ENCODE peak calls at places on chromosomes 1 and 21, in nine cellular contexts. One of them, this sample, is unnamed. For H3K9me3 and H3K27me3, the result is how much of the 10 kb centered on the place peaks cover.

GRCh38 chr21:16841917-16842316 is 670.9 kb upstream of the CXADR start:
- DNase-seq in neural progenitor cell: no peak
- DNase-seq in fibroblast of lung: no peak
- DNase-seq in CD8-positive, alpha-beta T cell: no peak
- DNase-seq in mesenchymal stem cell: no peak
- DNase-seq in right cardiac atrium: no peak
- DNase-seq in spleen: no peak
- DNase-seq in upper lobe of right lung: no peak
- DNase-seq in breast epithelium: no peak
- DNase-seq in this sample: no peak

GRCh38 chr1:231927431-231927830 is 300.8 kb downstream of the DISC1 start:
- DNase-seq in neural progenitor cell: no peak
- DNase-seq in fibroblast of lung: no peak
- DNase-seq in CD8-positive, alpha-beta T cell: no peak
- DNase-seq in mesenchymal stem cell: no peak
- DNase-seq in right cardiac atrium: no peak
- DNase-seq in spleen: no peak
- DNase-seq in upper lobe of right lung: no peak
- DNase-seq in breast epithelium: no peak
- DNase-seq in this sample: peak

GRCh38 chr1:206790502-206791250 is 18.4 kb upstream of the IL10 start:
- DNase-seq in neural progenitor cell: no peak
- DNase-seq in fibroblast of lung: no peak
- DNase-seq in CD8-positive, alpha-beta T cell: no peak
- DNase-seq in mesenchymal stem cell: no peak
- DNase-seq in right cardiac atrium: no peak
- DNase-seq in spleen: no peak
- DNase-seq in upper lobe of right lung: no peak
- DNase-seq in breast epithelium: no peak
- DNase-seq in this sample: no peak

GRCh38 chr1:215887618-215888017 is 320.5 kb downstream of the KCTD3 start:
- DNase-seq in neural progenitor cell: no peak
- DNase-seq in fibroblast of lung: no peak
- DNase-seq in CD8-positive, alpha-beta T cell: no peak
- DNase-seq in mesenchymal stem cell: no peak
- DNase-seq in right cardiac atrium: no peak
- DNase-seq in spleen: no peak
- DNase-seq in upper lobe of right lung: no peak
- DNase-seq in breast epithelium: no peak
- DNase-seq in this sample: no peak

GRCh38 chr1:25197982-25198681 is 34.2 kb downstream of the SYF2 start:
- DNase-seq in neural progenitor cell: peak
- DNase-seq in fibroblast of lung: no peak
- DNase-seq in CD8-positive, alpha-beta T cell: no peak
- DNase-seq in mesenchymal stem cell: no peak
- DNase-seq in right cardiac atrium: no peak
- DNase-seq in spleen: no peak
- DNase-seq in upper lobe of right lung: no peak
- DNase-seq in breast epithelium: no peak
- DNase-seq in this sample: no peak

GRCh38 chr1:70459502-70460225 is 48.6 kb downstream of the CTH start:
- DNase-seq in neural progenitor cell: no peak
- DNase-seq in fibroblast of lung: peak
- DNase-seq in CD8-positive, alpha-beta T cell: no peak
- DNase-seq in mesenchymal stem cell: peak
- DNase-seq in right cardiac atrium: no peak
- DNase-seq in spleen: no peak
- DNase-seq in upper lobe of right lung: no peak
- DNase-seq in breast epithelium: no peak
- DNase-seq in this sample: no peak

GRCh38 chr1:205840524-205840923 is 9.4 kb downstream of the PM20D1 start:
- DNase-seq in neural progenitor cell: peak
- DNase-seq in fibroblast of lung: no peak
- DNase-seq in CD8-positive, alpha-beta T cell: no peak
- DNase-seq in mesenchymal stem cell: no peak
- DNase-seq in right cardiac atrium: no peak
- DNase-seq in spleen: no peak
- DNase-seq in upper lobe of right lung: no peak
- DNase-seq in breast epithelium: no peak
- DNase-seq in this sample: no peak

GRCh38 chr1:228101994-228102790 is 933 bp downstream of the C1orf35 start:
- DNase-seq in neural progenitor cell: peak
- DNase-seq in fibroblast of lung: peak
- DNase-seq in CD8-positive, alpha-beta T cell: peak
- DNase-seq in mesenchymal stem cell: peak
- DNase-seq in right cardiac atrium: peak
- DNase-seq in spleen: peak
- DNase-seq in upper lobe of right lung: peak
- DNase-seq in breast epithelium: no peak
- DNase-seq in this sample: no peak

GRCh38 chr1:4133541-4133940 is 233.5 kb upstream of the C1orf174 start:
- DNase-seq in neural progenitor cell: no peak
- DNase-seq in fibroblast of lung: no peak
- DNase-seq in CD8-positive, alpha-beta T cell: no peak
- DNase-seq in mesenchymal stem cell: no peak
- DNase-seq in right cardiac atrium: no peak
- DNase-seq in spleen: no peak
- DNase-seq in upper lobe of right lung: no peak
- DNase-seq in breast epithelium: no peak
- DNase-seq in this sample: no peak
- H3K9me3 ChIP-seq in neural progenitor cell: under half
- H3K9me3 ChIP-seq in fibroblast of lung: under half
- H3K9me3 ChIP-seq in CD8-positive, alpha-beta T cell: under half
- H3K9me3 ChIP-seq in mesenchymal stem cell: under half
- H3K9me3 ChIP-seq in right cardiac atrium: under half
- H3K9me3 ChIP-seq in spleen: under half
- H3K9me3 ChIP-seq in upper lobe of right lung: under half
- H3K9me3 ChIP-seq in breast epithelium: under half
- H3K9me3 ChIP-seq in this sample: under half

GRCh38 chr1:12080156-12080555 is 17.1 kb downstream of the TNFRSF8 start:
- DNase-seq in neural progenitor cell: no peak
- DNase-seq in fibroblast of lung: peak
- DNase-seq in CD8-positive, alpha-beta T cell: no peak
- DNase-seq in mesenchymal stem cell: no peak
- DNase-seq in right cardiac atrium: no peak
- DNase-seq in spleen: peak
- DNase-seq in upper lobe of right lung: no peak
- DNase-seq in breast epithelium: no peak
- DNase-seq in this sample: no peak
- H3K27me3 ChIP-seq in neural progenitor cell: under half
- H3K27me3 ChIP-seq in fibroblast of lung: under half
- H3K27me3 ChIP-seq in CD8-positive, alpha-beta T cell: under half
- H3K27me3 ChIP-seq in mesenchymal stem cell: under half
- H3K27me3 ChIP-seq in right cardiac atrium: under half
- H3K27me3 ChIP-seq in spleen: under half
- H3K27me3 ChIP-seq in upper lobe of right lung: under half
- H3K27me3 ChIP-seq in breast epithelium: under half
- H3K27me3 ChIP-seq in this sample: under half

GRCh38 chr1:93474291-93474690 is 26.4 kb downstream of the FNBP1L start:
- DNase-seq in neural progenitor cell: no peak
- DNase-seq in fibroblast of lung: no peak
- DNase-seq in CD8-positive, alpha-beta T cell: no peak
- DNase-seq in mesenchymal stem cell: peak
- DNase-seq in right cardiac atrium: no peak
- DNase-seq in spleen: no peak
- DNase-seq in upper lobe of right lung: no peak
- DNase-seq in breast epithelium: no peak
- DNase-seq in this sample: no peak

GRCh38 chr1:93471911-93472310 is 24.0 kb downstream of the FNBP1L start:
- DNase-seq in neural progenitor cell: no peak
- DNase-seq in fibroblast of lung: peak
- DNase-seq in CD8-positive, alpha-beta T cell: no peak
- DNase-seq in mesenchymal stem cell: peak
- DNase-seq in right cardiac atrium: no peak
- DNase-seq in spleen: no peak
- DNase-seq in upper lobe of right lung: no peak
- DNase-seq in breast epithelium: no peak
- DNase-seq in this sample: no peak

GRCh38 chr1:93471284-93471683 is 23.4 kb downstream of the FNBP1L start:
- DNase-seq in neural progenitor cell: no peak
- DNase-seq in fibroblast of lung: no peak
- DNase-seq in CD8-positive, alpha-beta T cell: no peak
- DNase-seq in mesenchymal stem cell: no peak
- DNase-seq in right cardiac atrium: no peak
- DNase-seq in spleen: no peak
- DNase-seq in upper lobe of right lung: no peak
- DNase-seq in breast epithelium: no peak
- DNase-seq in this sample: no peak

GRCh38 chr1:93475691-93476090 is 27.8 kb downstream of the FNBP1L start:
- DNase-seq in neural progenitor cell: no peak
- DNase-seq in fibroblast of lung: no peak
- DNase-seq in CD8-positive, alpha-beta T cell: no peak
- DNase-seq in mesenchymal stem cell: no peak
- DNase-seq in right cardiac atrium: no peak
- DNase-seq in spleen: no peak
- DNase-seq in upper lobe of right lung: no peak
- DNase-seq in breast epithelium: no peak
- DNase-seq in this sample: no peak
- H3K9me3 ChIP-seq in neural progenitor cell: under half
- H3K9me3 ChIP-seq in fibroblast of lung: under half
- H3K9me3 ChIP-seq in CD8-positive, alpha-beta T cell: under half
- H3K9me3 ChIP-seq in mesenchymal stem cell: under half
- H3K9me3 ChIP-seq in right cardiac atrium: under half
- H3K9me3 ChIP-seq in spleen: under half
- H3K9me3 ChIP-seq in upper lobe of right lung: under half
- H3K9me3 ChIP-seq in breast epithelium: under half
- H3K9me3 ChIP-seq in this sample: under half

DNA sequence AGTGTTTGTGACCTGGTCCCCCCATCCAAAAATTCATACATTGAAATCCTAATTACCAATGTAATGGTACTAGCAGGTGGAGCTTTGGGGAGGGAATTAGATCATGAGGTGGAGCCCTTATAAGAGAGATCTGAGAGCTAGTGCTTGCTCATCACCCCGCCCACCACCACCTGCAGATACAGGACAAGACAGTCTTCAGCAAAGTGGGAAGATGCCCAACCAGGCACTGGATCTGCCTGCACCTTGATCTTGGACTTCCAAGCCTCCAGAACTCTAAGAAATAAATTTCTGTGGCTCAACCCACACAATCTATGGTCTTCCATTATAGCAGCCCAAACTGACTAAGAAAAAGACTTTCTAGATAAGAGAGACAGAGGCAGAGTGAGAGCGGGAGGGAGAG is 343.4 kb downstream of the LRRIQ3 start:
- DNase-seq in neural progenitor cell: no peak
- DNase-seq in fibroblast of lung: no peak
- DNase-seq in CD8-positive, alpha-beta T cell: no peak
- DNase-seq in mesenchymal stem cell: no peak
- DNase-seq in right cardiac atrium: no peak
- DNase-seq in spleen: no peak
- DNase-seq in upper lobe of right lung: no peak
- DNase-seq in breast epithelium: no peak
- DNase-seq in this sample: no peak
- H3K27me3 ChIP-seq in neural progenitor cell: under half
- H3K27me3 ChIP-seq in fibroblast of lung: under half
- H3K27me3 ChIP-seq in CD8-positive, alpha-beta T cell: under half
- H3K27me3 ChIP-seq in mesenchymal stem cell: under half
- H3K27me3 ChIP-seq in right cardiac atrium: under half
- H3K27me3 ChIP-seq in spleen: under half
- H3K27me3 ChIP-seq in upper lobe of right lung: under half
- H3K27me3 ChIP-seq in breast epithelium: under half
- H3K27me3 ChIP-seq in this sample: under half

GRCh38 chr1:247111636-247112478 is 7.7 kb upstream of the ZNF669 start:
- DNase-seq in neural progenitor cell: peak
- DNase-seq in fibroblast of lung: peak
- DNase-seq in CD8-positive, alpha-beta T cell: no peak
- DNase-seq in mesenchymal stem cell: peak
- DNase-seq in right cardiac atrium: peak
- DNase-seq in spleen: peak
- DNase-seq in upper lobe of right lung: peak
- DNase-seq in breast epithelium: peak
- DNase-seq in this sample: peak
- H3K9me3 ChIP-seq in neural progenitor cell: under half
- H3K9me3 ChIP-seq in fibroblast of lung: under half
- H3K9me3 ChIP-seq in CD8-positive, alpha-beta T cell: under half
- H3K9me3 ChIP-seq in mesenchymal stem cell: under half
- H3K9me3 ChIP-seq in right cardiac atrium: under half
- H3K9me3 ChIP-seq in spleen: under half
- H3K9me3 ChIP-seq in upper lobe of right lung: under half
- H3K9me3 ChIP-seq in breast epithelium: under half
- H3K9me3 ChIP-seq in this sample: under half

DNA sequence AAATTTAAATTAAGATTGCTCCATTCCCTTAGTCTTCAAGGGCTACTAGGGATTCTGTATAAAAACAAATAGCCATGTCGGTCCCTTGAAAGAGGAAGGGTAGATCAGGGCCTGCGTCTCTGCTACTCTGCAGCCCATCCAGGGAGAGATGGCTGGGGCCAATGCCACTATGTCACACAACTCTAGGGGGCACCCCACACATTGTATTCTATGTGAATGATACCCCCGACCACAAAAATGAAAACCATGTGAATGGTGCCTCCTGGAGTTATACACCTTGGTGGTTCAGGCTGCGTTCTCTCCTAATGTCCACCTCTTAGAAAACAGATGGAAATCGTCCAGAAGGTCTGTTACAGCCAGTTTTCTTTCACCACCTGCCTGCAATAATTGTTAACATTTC is 18.0 kb downstream of the PIK3C2B start:
- DNase-seq in neural progenitor cell: no peak
- DNase-seq in fibroblast of lung: no peak
- DNase-seq in CD8-positive, alpha-beta T cell: no peak
- DNase-seq in mesenchymal stem cell: no peak
- DNase-seq in right cardiac atrium: no peak
- DNase-seq in spleen: no peak
- DNase-seq in upper lobe of right lung: no peak
- DNase-seq in breast epithelium: no peak
- DNase-seq in this sample: no peak
- H3K27me3 ChIP-seq in neural progenitor cell: under half
- H3K27me3 ChIP-seq in fibroblast of lung: under half
- H3K27me3 ChIP-seq in CD8-positive, alpha-beta T cell: under half
- H3K27me3 ChIP-seq in mesenchymal stem cell: under half
- H3K27me3 ChIP-seq in right cardiac atrium: under half
- H3K27me3 ChIP-seq in spleen: under half
- H3K27me3 ChIP-seq in upper lobe of right lung: under half
- H3K27me3 ChIP-seq in breast epithelium: under half
- H3K27me3 ChIP-seq in this sample: under half

GRCh38 chr1:63326106-63326472 is 3.7 kb downstream of the FOXD3 start:
- DNase-seq in neural progenitor cell: peak
- DNase-seq in fibroblast of lung: no peak
- DNase-seq in CD8-positive, alpha-beta T cell: no peak
- DNase-seq in mesenchymal stem cell: no peak
- DNase-seq in right cardiac atrium: no peak
- DNase-seq in spleen: no peak
- DNase-seq in upper lobe of right lung: no peak
- DNase-seq in breast epithelium: no peak
- DNase-seq in this sample: no peak

GRCh38 chr1:63322248-63322943 is at the start of gene FOXD3:
- DNase-seq in neural progenitor cell: peak
- DNase-seq in fibroblast of lung: no peak
- DNase-seq in CD8-positive, alpha-beta T cell: no peak
- DNase-seq in mesenchymal stem cell: peak
- DNase-seq in right cardiac atrium: peak
- DNase-seq in spleen: peak
- DNase-seq in upper lobe of right lung: peak
- DNase-seq in breast epithelium: peak
- DNase-seq in this sample: peak

GRCh38 chr1:63322944-63323865 is 838 bp downstream of the FOXD3 start:
- DNase-seq in neural progenitor cell: peak
- DNase-seq in fibroblast of lung: no peak
- DNase-seq in CD8-positive, alpha-beta T cell: peak
- DNase-seq in mesenchymal stem cell: no peak
- DNase-seq in right cardiac atrium: no peak
- DNase-seq in spleen: peak
- DNase-seq in upper lobe of right lung: no peak
- DNase-seq in breast epithelium: no peak
- DNase-seq in this sample: no peak

GRCh38 chr1:63324779-63325119 is 2.4 kb downstream of the FOXD3 start:
- DNase-seq in neural progenitor cell: no peak
- DNase-seq in fibroblast of lung: no peak
- DNase-seq in CD8-positive, alpha-beta T cell: no peak
- DNase-seq in mesenchymal stem cell: no peak
- DNase-seq in right cardiac atrium: no peak
- DNase-seq in spleen: no peak
- DNase-seq in upper lobe of right lung: no peak
- DNase-seq in breast epithelium: no peak
- DNase-seq in this sample: no peak

GRCh38 chr1:63323866-63324778 is 1.8 kb downstream of the FOXD3 start:
- DNase-seq in neural progenitor cell: peak
- DNase-seq in fibroblast of lung: no peak
- DNase-seq in CD8-positive, alpha-beta T cell: no peak
- DNase-seq in mesenchymal stem cell: no peak
- DNase-seq in right cardiac atrium: no peak
- DNase-seq in spleen: no peak
- DNase-seq in upper lobe of right lung: no peak
- DNase-seq in breast epithelium: no peak
- DNase-seq in this sample: no peak
- H3K9me3 ChIP-seq in neural progenitor cell: under half
- H3K9me3 ChIP-seq in fibroblast of lung: under half
- H3K9me3 ChIP-seq in CD8-positive, alpha-beta T cell: under half
- H3K9me3 ChIP-seq in mesenchymal stem cell: under half
- H3K9me3 ChIP-seq in right cardiac atrium: under half
- H3K9me3 ChIP-seq in spleen: under half
- H3K9me3 ChIP-seq in upper lobe of right lung: under half
- H3K9me3 ChIP-seq in breast epithelium: under half
- H3K9me3 ChIP-seq in this sample: under half

This sample was measured in heart right ventricle.